ENCODE peak calls at places on chromosomes 11 and 22, in five cellular contexts. V, Y, K, D and C are unnamed samples.

GRCh38 chr22:27215826-27216320 is 558.5 kb downstream of the MIAT start:
- DNase-seq in V (no peak), Y (no peak), K (no peak), D (no peak), C (no peak)

GRCh38 chr11:58059011-58059358 is 28.2 kb downstream of the OR6Q1 start:
- DNase-seq in V (no peak), Y (no peak), K (no peak), D (no peak), C (no peak)

GRCh38 chr11:29019960-29020683 is 911.9 kb downstream of the METTL15 start:
- DNase-seq in V (no peak), Y (peak; percentile 75), K (no peak), D (no peak), C (no peak)

GRCh38 chr11:8258771-8259170 is 4.9 kb downstream of the LMO1 start:
- DNase-seq in V (no peak), Y (no peak), K (no peak), D (peak; percentile 38), C (no peak)

GRCh38 chr11:64025205-64025604 is 10.5 kb upstream of the FLRT1 start:
- DNase-seq in V (no peak), Y (no peak), K (no peak), D (no peak), C (no peak)

GRCh38 chr11:68677432-68677831 is 6.9 kb upstream of the GAL start:
- DNase-seq in V (no peak), Y (peak; percentile 72), K (peak; percentile 84), D (peak; percentile 63), C (no peak)

GRCh38 chr11:12330491-12331231 is 46.7 kb upstream of the PARVA start:
- DNase-seq in V (no peak), Y (no peak), K (no peak), D (no peak), C (peak; percentile 82)

GRCh38 chr11:20360650-20361049 is 2.9 kb upstream of the HTATIP2 start:
- DNase-seq in V (no peak), Y (peak; percentile 24), K (no peak), D (no peak), C (no peak)

GRCh38 chr11:103601230-103601846 is 435.1 kb upstream of the DDI1 start:
- DNase-seq in V (no peak), Y (peak; percentile 56), K (peak; percentile 36), D (no peak), C (peak; percentile 19)

GRCh38 chr11:72875736-72876135 is 61.5 kb downstream of the ATG16L2 start:
- DNase-seq in V (no peak), Y (no peak), K (no peak), D (no peak), C (no peak)

GRCh38 chr11:134586726-134587125 is 174.7 kb upstream of the B3GAT1 start:
- DNase-seq in V (no peak), Y (no peak), K (no peak), D (no peak), C (no peak)

GRCh38 chr11:117259417-117259816 is 26.9 kb downstream of the RNF214 start:
- DNase-seq in V (no peak), Y (no peak), K (no peak), D (no peak), C (no peak)

GRCh38 chr11:65952052-65952521 is 6.8 kb downstream of the TSGA10IP start:
- DNase-seq in V (no peak), Y (peak; percentile 43), K (no peak), D (no peak), C (no peak)

GRCh38 chr11:93614111-93614784 is 47.2 kb upstream of the CEP295 start:
- DNase-seq in V (no peak), Y (peak; percentile 19), K (no peak), D (no peak), C (no peak)

GRCh38 chr22:44430716-44431115 is 67.3 kb downstream of the RTL6 start:
- DNase-seq in V (no peak), Y (no peak), K (no peak), D (peak; percentile 28), C (no peak)

GRCh38 chr11:117597083-117597482 is 199.9 kb downstream of the DSCAML1 start:
- DNase-seq in V (no peak), Y (peak; percentile 38), K (peak; percentile 30), D (peak; percentile 26), C (no peak)

GRCh38 chr11:21396351-21397008 is 727.1 kb downstream of the NELL1 start:
- DNase-seq in V (no peak), Y (no peak), K (no peak), D (no peak), C (no peak)

GRCh38 chr11:14423633-14424032 is 64.7 kb upstream of the RRAS2 start:
- DNase-seq in V (no peak), Y (no peak), K (no peak), D (no peak), C (no peak)

GRCh38 chr11:75203641-75204011 is 36.9 kb upstream of the TPBGL start:
- DNase-seq in V (no peak), Y (no peak), K (no peak), D (no peak), C (no peak)

GRCh38 chr11:65426839-65427690 is 4.5 kb downstream of the NEAT1 start:
- DNase-seq in V (peak; percentile 66), Y (peak; percentile 80), K (peak; percentile 80), D (peak; percentile 81), C (no peak)

GRCh38 chr11:12436266-12436665 is 58.9 kb downstream of the PARVA start:
- DNase-seq in V (no peak), Y (no peak), K (peak; percentile 24), D (no peak), C (no peak)

GRCh38 chr11:122199661-122200060 is 83.6 kb upstream of the BLID start:
- DNase-seq in V (no peak), Y (no peak), K (no peak), D (no peak), C (no peak)

GRCh38 chr11:6443269-6444003 is 2.6 kb upstream of the HPX start:
- DNase-seq in V (peak; percentile 67), Y (peak; percentile 36), K (peak; percentile 72), D (peak; percentile 79), C (peak; percentile 49)

DNA sequence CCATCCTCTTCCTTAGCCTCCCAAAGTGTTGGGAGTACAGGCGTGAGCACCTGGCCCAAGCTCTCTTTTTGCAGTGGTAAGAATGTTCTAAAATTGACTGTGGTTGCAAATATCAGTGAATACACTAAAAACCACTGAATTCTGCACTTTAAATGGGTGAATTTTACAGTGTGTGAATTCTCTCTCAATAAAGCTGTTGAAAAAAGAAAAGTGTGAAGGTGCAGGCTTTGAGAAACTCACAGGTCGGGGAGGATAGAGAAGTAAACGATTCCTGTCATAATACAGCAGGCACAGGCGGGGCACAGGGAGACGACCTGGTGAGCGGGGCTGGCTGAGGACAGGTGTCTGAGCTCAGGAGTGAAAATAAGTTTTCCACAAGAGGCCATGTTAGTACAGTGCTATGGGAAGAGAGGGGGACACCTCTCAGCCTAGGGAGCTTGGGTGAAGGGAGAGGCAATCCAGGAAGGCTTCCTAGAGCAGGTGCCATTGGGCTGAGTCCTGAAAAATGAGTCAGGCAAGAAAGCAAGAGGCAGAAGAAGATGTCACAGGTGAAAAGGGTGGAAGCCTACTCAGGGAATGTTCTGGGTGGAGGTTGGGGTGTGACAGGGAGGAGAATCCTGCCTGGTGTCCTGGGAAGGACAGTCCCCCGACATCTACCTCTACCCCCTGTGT is 26.1 kb downstream of the LIF start:
- DNase-seq in V (no peak), Y (no peak), K (no peak), D (no peak), C (no peak)
- H3K27ac ChIP-seq in V (no peak overlapping the region), Y (peak overlapping the region; percentile 100), K (no peak overlapping the region), D (no peak overlapping the region), C (no peak overlapping the region)

GRCh38 chr22:47135338-47135737 is 372.9 kb downstream of the TBC1D22A start:
- DNase-seq in V (peak; percentile 24), Y (no peak), K (no peak), D (no peak), C (no peak)

GRCh38 chr22:47138898-47139789 is 376.7 kb downstream of the TBC1D22A start:
- DNase-seq in V (peak; percentile 52), Y (no peak), K (no peak), D (no peak), C (no peak)

GRCh38 chr22:47136050-47136449 is 373.6 kb downstream of the TBC1D22A start:
- DNase-seq in V (peak; percentile 52), Y (no peak), K (no peak), D (no peak), C (no peak)

GRCh38 chr22:47134222-47134621 is 371.8 kb downstream of the TBC1D22A start:
- DNase-seq in V (peak; percentile 17), Y (no peak), K (no peak), D (no peak), C (no peak)

GRCh38 chr22:47136671-47137070 is 374.2 kb downstream of the TBC1D22A start:
- DNase-seq in V (peak; percentile 55), Y (no peak), K (no peak), D (no peak), C (no peak)
- H3K27ac ChIP-seq in V (no peak overlapping the region), Y (no peak overlapping the region), K (no peak overlapping the region), D (no peak overlapping the region), C (no peak overlapping the region)

GRCh38 chr22:45999379-45999971 is 22.5 kb upstream of the WNT7B start:
- DNase-seq in V (no peak), Y (no peak), K (peak; percentile 19), D (peak; percentile 57), C (no peak)
- H3K27ac ChIP-seq in V (no peak overlapping the region), Y (no peak overlapping the region), K (no peak overlapping the region), D (no peak overlapping the region), C (no peak overlapping the region)

DNA sequence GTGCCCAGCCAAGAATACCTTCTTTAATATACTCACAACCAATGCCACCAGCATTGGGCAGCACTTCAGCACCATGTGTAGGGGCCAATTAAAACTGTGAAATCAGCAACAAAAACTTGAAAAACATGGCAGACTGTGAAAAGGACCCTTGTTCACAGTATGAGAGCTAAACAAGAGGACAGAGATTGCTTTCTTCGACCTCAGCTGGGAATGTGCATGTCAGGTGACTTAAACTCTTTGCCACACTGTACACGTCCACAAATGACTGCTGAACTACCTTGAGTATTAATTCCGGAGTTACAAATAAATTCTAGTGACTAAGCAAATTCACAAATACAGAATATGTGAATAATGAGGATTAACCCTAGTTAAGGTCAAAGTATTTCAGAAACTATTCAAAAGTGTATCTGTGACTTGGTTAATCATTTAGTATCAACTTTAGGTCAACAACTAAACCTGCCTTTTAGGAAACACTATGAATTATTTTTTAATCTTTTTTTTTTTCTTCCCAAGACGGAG is 33.0 kb downstream of the DDX6 start:
- DNase-seq in V (no peak), Y (peak; percentile 3), K (no peak), D (no peak), C (no peak)
- H3K27ac ChIP-seq in V (no peak overlapping the region), Y (peak overlapping the region; percentile 20), K (no peak overlapping the region), D (no peak overlapping the region), C (peak overlapping the region; percentile 49)

DNA sequence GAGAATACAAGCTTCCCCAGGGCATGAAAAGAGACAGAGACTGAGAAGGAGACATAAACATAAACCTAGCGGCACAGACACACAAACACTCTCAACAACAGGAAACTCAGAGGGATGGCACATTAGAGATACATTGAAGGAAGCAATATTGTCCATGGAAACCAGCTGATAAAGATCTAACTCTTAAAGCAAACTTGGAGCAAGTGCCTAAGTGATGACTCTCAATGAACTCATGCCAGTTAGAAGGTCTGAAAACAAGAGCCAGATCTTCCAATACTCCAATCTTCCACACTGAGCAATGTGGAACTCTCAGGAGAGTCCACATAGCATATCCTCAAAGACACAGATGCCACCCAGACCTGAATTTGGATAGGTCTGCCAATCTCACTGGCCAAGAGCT is 168.8 kb upstream of the ISX start:
- DNase-seq in V (no peak), Y (no peak), K (no peak), D (no peak), C (no peak)
- H3K27ac ChIP-seq in V (no peak overlapping the region), Y (no peak overlapping the region), K (no peak overlapping the region), D (no peak overlapping the region), C (no peak overlapping the region)